ENCODE peak calls at places on chromosome 11, in four cellular contexts. One of them, this sample, is unnamed.

GRCh38 chr11:16924826-16925494 is 89.3 kb downstream of the PLEKHA7 start:
- DNase-seq in AG09309: no peak
- DNase-seq in left ventricle myocardium inferior: peak
- DNase-seq in fibroblast of lung: peak
- DNase-seq in this sample: peak

GRCh38 chr11:61037694-61038093 is 64.6 kb upstream of the CD5 start:
- DNase-seq in left ventricle myocardium inferior: peak
- DNase-seq in AG09309: no peak
- DNase-seq in fibroblast of lung: no peak
- DNase-seq in this sample: no peak

GRCh38 chr11:104668797-104669463 is 229.3 kb downstream of the CASP12 start:
- DNase-seq in fibroblast of lung: peak
- DNase-seq in left ventricle myocardium inferior: no peak
- DNase-seq in AG09309: peak
- DNase-seq in this sample: peak

GRCh38 chr11:63942803-63943202 is 4.0 kb downstream of the NAA40 start:
- DNase-seq in left ventricle myocardium inferior: no peak
- DNase-seq in AG09309: no peak
- DNase-seq in fibroblast of lung: no peak
- DNase-seq in this sample: no peak

GRCh38 chr11:131897976-131898375 is 527.6 kb downstream of the NTM start:
- DNase-seq in left ventricle myocardium inferior: no peak
- DNase-seq in AG09309: no peak
- DNase-seq in fibroblast of lung: no peak
- DNase-seq in this sample: peak

GRCh38 chr11:16154715-16155396 is 201.5 kb downstream of the SOX6 start:
- DNase-seq in left ventricle myocardium inferior: no peak
- DNase-seq in AG09309: no peak
- DNase-seq in fibroblast of lung: no peak
- DNase-seq in this sample: no peak

GRCh38 chr11:22742149-22742548 is 75.7 kb downstream of the GAS2 start:
- DNase-seq in fibroblast of lung: no peak
- DNase-seq in AG09309: no peak
- DNase-seq in left ventricle myocardium inferior: no peak
- DNase-seq in this sample: no peak

GRCh38 chr11:119992171-119993051 is 145.5 kb downstream of the TRIM29 start:
- DNase-seq in fibroblast of lung: no peak
- DNase-seq in AG09309: no peak
- DNase-seq in left ventricle myocardium inferior: no peak
- DNase-seq in this sample: no peak

GRCh38 chr11:78547931-78548705 is 26.5 kb downstream of the NARS2 start:
- DNase-seq in fibroblast of lung: no peak
- DNase-seq in left ventricle myocardium inferior: no peak
- DNase-seq in AG09309: no peak
- DNase-seq in this sample: peak

GRCh38 chr11:63536669-63537292 is at the start of gene PLAAT4:
- DNase-seq in left ventricle myocardium inferior: peak
- DNase-seq in fibroblast of lung: peak
- DNase-seq in AG09309: no peak
- DNase-seq in this sample: peak

GRCh38 chr11:7600205-7600775 is 73.0 kb downstream of the CYB5R2 start:
- DNase-seq in left ventricle myocardium inferior: no peak
- DNase-seq in fibroblast of lung: peak
- DNase-seq in AG09309: peak
- DNase-seq in this sample: peak

GRCh38 chr11:46364056-46364455 is 16.8 kb downstream of the DGKZ start:
- DNase-seq in left ventricle myocardium inferior: no peak
- DNase-seq in fibroblast of lung: no peak
- DNase-seq in AG09309: no peak
- DNase-seq in this sample: no peak

GRCh38 chr11:71294846-71295600 is 42.6 kb upstream of the SHANK2 start:
- DNase-seq in fibroblast of lung: no peak
- DNase-seq in left ventricle myocardium inferior: no peak
- DNase-seq in AG09309: no peak
- DNase-seq in this sample: no peak

GRCh38 chr11:93571612-93572011 is 28.4 kb upstream of the SMCO4 start:
- DNase-seq in left ventricle myocardium inferior: no peak
- DNase-seq in fibroblast of lung: no peak
- DNase-seq in AG09309: no peak
- DNase-seq in this sample: no peak

GRCh38 chr11:88535916-88536547 is 198.5 kb upstream of the CTSC start:
- DNase-seq in AG09309: peak
- DNase-seq in fibroblast of lung: peak
- DNase-seq in left ventricle myocardium inferior: no peak
- DNase-seq in this sample: peak

GRCh38 chr11:100961633-100962032 is 168.0 kb downstream of the PGR start:
- DNase-seq in left ventricle myocardium inferior: no peak
- DNase-seq in AG09309: no peak
- DNase-seq in fibroblast of lung: no peak
- DNase-seq in this sample: no peak

GRCh38 chr11:75781831-75782230 is 13.3 kb downstream of the DGAT2 start:
- DNase-seq in left ventricle myocardium inferior: no peak
- DNase-seq in AG09309: no peak
- DNase-seq in fibroblast of lung: no peak
- DNase-seq in this sample: no peak

GRCh38 chr11:56093008-56093407 is at the start of gene OR8I2:
- DNase-seq in left ventricle myocardium inferior: no peak
- DNase-seq in fibroblast of lung: no peak
- DNase-seq in AG09309: no peak
- DNase-seq in this sample: no peak

GRCh38 chr11:63553759-63554158 is 9.4 kb downstream of the PLAAT2 start:
- DNase-seq in AG09309: no peak
- DNase-seq in left ventricle myocardium inferior: no peak
- DNase-seq in fibroblast of lung: no peak
- DNase-seq in this sample: peak

GRCh38 chr11:65615950-65616574 is 486 bp downstream of the PCNX3 start:
- DNase-seq in left ventricle myocardium inferior: peak
- DNase-seq in AG09309: no peak
- DNase-seq in fibroblast of lung: peak
- DNase-seq in this sample: peak

GRCh38 chr11:65958774-65959420 is 2.6 kb upstream of the SART1 start:
- DNase-seq in left ventricle myocardium inferior: no peak
- DNase-seq in AG09309: no peak
- DNase-seq in fibroblast of lung: no peak
- DNase-seq in this sample: no peak

GRCh38 chr11:73225001-73225686 is 7.1 kb downstream of the P2RY2 start:
- DNase-seq in AG09309: no peak
- DNase-seq in fibroblast of lung: no peak
- DNase-seq in left ventricle myocardium inferior: no peak
- DNase-seq in this sample: no peak

GRCh38 chr11:65381721-65382035 is 768 bp downstream of the SLC25A45 start:
- DNase-seq in fibroblast of lung: peak
- DNase-seq in AG09309: no peak
- DNase-seq in left ventricle myocardium inferior: peak
- DNase-seq in this sample: no peak

GRCh38 chr11:73875840-73876239 is 806 bp downstream of the COA4 start:
- DNase-seq in left ventricle myocardium inferior: no peak
- DNase-seq in AG09309: no peak
- DNase-seq in fibroblast of lung: no peak
- DNase-seq in this sample: no peak

GRCh38 chr11:69211540-69212120 is 55.9 kb downstream of the SMIM38 start:
- DNase-seq in AG09309: no peak
- DNase-seq in left ventricle myocardium inferior: no peak
- DNase-seq in fibroblast of lung: no peak
- DNase-seq in this sample: no peak
- TF ChIP-seq CTCF in AG09309: no peak
- TF ChIP-seq CTCF in left ventricle myocardium inferior: no peak
- TF ChIP-seq CTCF in fibroblast of lung: no peak
- TF ChIP-seq CTCF in this sample: no peak

GRCh38 chr11:116730241-116730561 is 42.6 kb downstream of the BUD13 start:
- DNase-seq in AG09309: no peak
- DNase-seq in left ventricle myocardium inferior: no peak
- DNase-seq in fibroblast of lung: no peak
- DNase-seq in this sample: no peak

GRCh38 chr11:116729501-116730240 is 43.1 kb downstream of the BUD13 start:
- DNase-seq in AG09309: no peak
- DNase-seq in left ventricle myocardium inferior: no peak
- DNase-seq in fibroblast of lung: no peak
- DNase-seq in this sample: no peak

GRCh38 chr11:116731097-116731761 is 41.6 kb downstream of the BUD13 start:
- DNase-seq in AG09309: no peak
- DNase-seq in fibroblast of lung: peak
- DNase-seq in left ventricle myocardium inferior: no peak
- DNase-seq in this sample: peak

GRCh38 chr11:116731821-116732739 is 40.7 kb downstream of the BUD13 start:
- DNase-seq in left ventricle myocardium inferior: no peak
- DNase-seq in AG09309: no peak
- DNase-seq in fibroblast of lung: no peak
- DNase-seq in this sample: no peak

GRCh38 chr11:116730568-116730967 is 42.2 kb downstream of the BUD13 start:
- DNase-seq in left ventricle myocardium inferior: peak
- DNase-seq in AG09309: no peak
- DNase-seq in fibroblast of lung: peak
- DNase-seq in this sample: no peak
- H3K4me3 ChIP-seq in left ventricle myocardium inferior: no peak
- H3K4me3 ChIP-seq in AG09309: no peak
- H3K4me3 ChIP-seq in fibroblast of lung: no peak
- H3K4me3 ChIP-seq in this sample: no peak

GRCh38 chr11:87301785-87302540 is 264.2 kb downstream of the TMEM135 start:
- DNase-seq in left ventricle myocardium inferior: no peak
- DNase-seq in AG09309: no peak
- DNase-seq in fibroblast of lung: no peak
- DNase-seq in this sample: no peak

GRCh38 chr11:87299041-87299481 is 261.3 kb downstream of the TMEM135 start:
- DNase-seq in AG09309: no peak
- DNase-seq in fibroblast of lung: no peak
- DNase-seq in left ventricle myocardium inferior: no peak
- DNase-seq in this sample: peak

GRCh38 chr11:87298155-87298554 is 260.4 kb downstream of the TMEM135 start:
- DNase-seq in left ventricle myocardium inferior: no peak
- DNase-seq in fibroblast of lung: no peak
- DNase-seq in AG09309: no peak
- DNase-seq in this sample: no peak

GRCh38 chr11:87304350-87304749 is 266.6 kb downstream of the TMEM135 start:
- DNase-seq in AG09309: no peak
- DNase-seq in left ventricle myocardium inferior: no peak
- DNase-seq in fibroblast of lung: peak
- DNase-seq in this sample: no peak

GRCh38 chr11:87300640-87301381 is 263.1 kb downstream of the TMEM135 start:
- DNase-seq in AG09309: no peak
- DNase-seq in left ventricle myocardium inferior: no peak
- DNase-seq in fibroblast of lung: peak
- DNase-seq in this sample: peak
- TF ChIP-seq CTCF in AG09309: no peak
- TF ChIP-seq CTCF in left ventricle myocardium inferior: no peak
- TF ChIP-seq CTCF in fibroblast of lung: no peak
- TF ChIP-seq CTCF in this sample: no peak

GRCh38 chr11:118222437-118222836 is 2.4 kb downstream of the JAML start:
- DNase-seq in left ventricle myocardium inferior: no peak
- DNase-seq in fibroblast of lung: no peak
- DNase-seq in AG09309: no peak
- DNase-seq in this sample: no peak

GRCh38 chr11:118224512-118225180 is at the start of gene JAML:
- DNase-seq in AG09309: no peak
- DNase-seq in fibroblast of lung: no peak
- DNase-seq in left ventricle myocardium inferior: no peak
- DNase-seq in this sample: no peak

GRCh38 chr11:118223992-118224391 is 819 bp downstream of the JAML start:
- DNase-seq in fibroblast of lung: no peak
- DNase-seq in left ventricle myocardium inferior: no peak
- DNase-seq in AG09309: no peak
- DNase-seq in this sample: no peak

GRCh38 chr11:118221419-118221818 is 3.4 kb downstream of the JAML start:
- DNase-seq in left ventricle myocardium inferior: no peak
- DNase-seq in fibroblast of lung: no peak
- DNase-seq in AG09309: no peak
- DNase-seq in this sample: no peak

GRCh38 chr11:118223576-118223975 is 1.2 kb downstream of the JAML start:
- DNase-seq in AG09309: no peak
- DNase-seq in left ventricle myocardium inferior: no peak
- DNase-seq in fibroblast of lung: no peak
- DNase-seq in this sample: no peak
- H3K4me3 ChIP-seq in AG09309: no peak
- H3K4me3 ChIP-seq in left ventricle myocardium inferior: peak
- H3K4me3 ChIP-seq in fibroblast of lung: no peak
- H3K4me3 ChIP-seq in this sample: no peak

GRCh38 chr11:67629386-67630229 is at the start of gene NUDT8:
- DNase-seq in AG09309: no peak
- DNase-seq in fibroblast of lung: peak
- DNase-seq in left ventricle myocardium inferior: peak
- DNase-seq in this sample: peak

GRCh38 chr11:67631853-67632174 is 2.1 kb upstream of the NUDT8 start:
- DNase-seq in fibroblast of lung: no peak
- DNase-seq in left ventricle myocardium inferior: no peak
- DNase-seq in AG09309: no peak
- DNase-seq in this sample: no peak

GRCh38 chr11:67630230-67630942 is 649 bp upstream of the NUDT8 start:
- DNase-seq in fibroblast of lung: peak
- DNase-seq in left ventricle myocardium inferior: peak
- DNase-seq in AG09309: peak
- DNase-seq in this sample: peak

GRCh38 chr11:67631427-67631826 is 1.7 kb upstream of the NUDT8 start:
- DNase-seq in left ventricle myocardium inferior: no peak
- DNase-seq in AG09309: no peak
- DNase-seq in fibroblast of lung: no peak
- DNase-seq in this sample: no peak

DNA sequence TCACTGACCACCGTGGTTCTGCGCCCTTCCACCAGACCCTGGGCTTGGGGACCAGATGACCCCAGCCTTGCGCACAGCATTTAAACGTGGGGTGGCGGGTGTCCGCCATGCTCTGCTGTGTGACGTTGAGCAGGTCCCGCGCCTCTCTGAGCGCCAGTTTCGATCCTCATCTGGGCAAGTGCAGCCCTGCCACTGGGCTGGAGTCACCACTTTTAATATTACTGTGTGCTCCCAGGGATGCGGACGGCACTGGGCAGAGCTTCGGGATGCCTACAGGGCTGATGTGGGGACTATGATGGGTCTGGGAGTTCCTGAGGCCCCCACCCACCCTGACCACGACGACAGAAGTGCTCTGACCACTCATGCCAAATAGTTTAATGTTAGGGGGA is 1.2 kb upstream of the NUDT8 start:
- DNase-seq in fibroblast of lung: no peak
- DNase-seq in AG09309: no peak
- DNase-seq in left ventricle myocardium inferior: no peak
- DNase-seq in this sample: no peak
- TF ChIP-seq CTCF in fibroblast of lung: no peak
- TF ChIP-seq CTCF in AG09309: no peak
- TF ChIP-seq CTCF in left ventricle myocardium inferior: peak
- TF ChIP-seq CTCF in this sample: no peak

This sample was measured in fibroblast of villous mesenchyme.